ENCODE peak calls at places on chromosomes 1 and 21, in nine cellular contexts. A is A549, J is erythroblast, W is thyroid gland, U is K562, M is right lobe of liver, B is adrenal gland, G is transverse colon, R is uterus. K is an unnamed sample.

GRCh38 chr1:41261926-41262618 is 20.0 kb upstream of the SCMH1 start:
- DNase-seq in R (no peak), B (no peak), M (no peak), G (no peak), A (no peak), J (no peak), W (no peak), U (no peak), K (no peak)

GRCh38 chr1:171800342-171800741 is 18.9 kb downstream of the METTL13 start:
- DNase-seq in R (no peak), J (peak), U (no peak), M (no peak), B (no peak), G (no peak), A (no peak), W (no peak), K (no peak)

GRCh38 chr1:36162680-36163079 is 6.7 kb downstream of the MAP7D1 start:
- DNase-seq in G (no peak), A (no peak), J (peak), U (no peak), B (no peak), R (no peak), W (no peak), M (no peak), K (no peak)

GRCh38 chr1:98098473-98098872 is 177.6 kb upstream of the DPYD start:
- DNase-seq in J (no peak), A (no peak), B (no peak), R (no peak), U (no peak), M (no peak), W (no peak), G (no peak), K (no peak)

GRCh38 chr21:40976198-40977114 is 129.5 kb upstream of the DSCAM start:
- DNase-seq in W (no peak), M (no peak), R (no peak), A (no peak), J (no peak), G (no peak), U (no peak), B (no peak), K (no peak)

GRCh38 chr1:84861516-84861915 is 31.5 kb downstream of the LPAR3 start:
- DNase-seq in W (no peak), A (no peak), J (no peak), B (no peak), G (no peak), R (no peak), U (no peak), M (no peak), K (no peak)

GRCh38 chr1:107286125-107286524 is 145.3 kb downstream of the NTNG1 start:
- DNase-seq in G (no peak), J (no peak), W (no peak), B (no peak), A (no peak), R (no peak), M (no peak), U (no peak), K (no peak)

GRCh38 chr1:9494936-9495758 is 44.1 kb upstream of the SLC25A33 start:
- DNase-seq in M (peak), U (peak), W (peak), G (peak), B (peak), J (peak), A (peak), R (peak), K (peak)

GRCh38 chr1:214165850-214166374 is 115.0 kb upstream of the SMYD2 start:
- DNase-seq in B (no peak), M (no peak), A (no peak), W (no peak), R (no peak), U (no peak), G (no peak), J (no peak), K (no peak)

GRCh38 chr1:205440476-205441317 is 15.1 kb downstream of the BLACAT1 start:
- DNase-seq in J (no peak), M (no peak), R (peak), W (peak), G (peak), U (peak), A (peak), B (no peak), K (peak)

GRCh38 chr1:170162385-170163226 is 16.8 kb downstream of the NTMT2 start:
- DNase-seq in G (no peak), U (no peak), R (peak), W (no peak), A (no peak), J (no peak), B (no peak), M (no peak), K (peak)

GRCh38 chr1:18918417-18918816 is 16.1 kb upstream of the ALDH4A1 start:
- DNase-seq in B (no peak), M (no peak), G (no peak), J (no peak), U (no peak), A (no peak), R (no peak), W (no peak), K (no peak)

GRCh38 chr1:111507411-111508201 is 4.2 kb upstream of the ADORA3 start:
- DNase-seq in W (peak), M (peak), G (peak), U (peak), R (peak), B (peak), J (peak), A (no peak), K (peak)

GRCh38 chr1:57831624-57832023 is 407.8 kb upstream of the DAB1 start:
- DNase-seq in M (no peak), R (no peak), U (no peak), G (no peak), J (no peak), W (no peak), B (no peak), A (peak), K (peak)

GRCh38 chr1:32627596-32628162 is 22.7 kb downstream of the ZBTB8OS start:
- DNase-seq in W (no peak), U (no peak), G (peak), J (no peak), B (no peak), R (no peak), A (no peak), M (no peak), K (no peak)

GRCh38 chr1:74858136-74858535 is 125.2 kb downstream of the TYW3 start:
- DNase-seq in M (no peak), W (no peak), J (no peak), B (no peak), U (no peak), R (no peak), G (no peak), A (no peak), K (no peak)

GRCh38 chr1:59350521-59350920 is 53.6 kb downstream of the FGGY start:
- DNase-seq in W (no peak), M (no peak), J (no peak), G (no peak), B (no peak), A (no peak), R (no peak), U (no peak), K (no peak)

GRCh38 chr1:215529111-215529510 is 38.0 kb upstream of the KCTD3 start:
- DNase-seq in G (no peak), W (no peak), B (no peak), U (no peak), A (no peak), M (no peak), R (no peak), J (no peak), K (no peak)

GRCh38 chr1:40143891-40144575 is 17.2 kb upstream of the RLF start:
- DNase-seq in M (no peak), W (peak), B (peak), A (peak), J (peak), R (peak), G (peak), U (peak), K (peak)

GRCh38 chr1:177255411-177255810 is 84.7 kb downstream of the BRINP2 start:
- DNase-seq in M (no peak), B (no peak), R (no peak), J (no peak), G (no peak), W (no peak), U (no peak), A (peak), K (no peak)

GRCh38 chr1:69982992-69983391 is 222.4 kb downstream of the LRRC40 start:
- DNase-seq in U (no peak), G (no peak), J (no peak), M (no peak), R (no peak), B (no peak), W (no peak), A (no peak), K (peak)

GRCh38 chr21:41769106-41769505 is 2.3 kb upstream of the RIPK4 start:
- DNase-seq in U (no peak), W (no peak), J (no peak), A (no peak), B (no peak), R (no peak), G (no peak), M (no peak), K (no peak)

GRCh38 chr1:76541618-76542017 is 325.7 kb upstream of the ST6GALNAC5 start:
- DNase-seq in U (no peak), B (no peak), R (no peak), J (no peak), W (no peak), A (no peak), M (no peak), G (no peak), K (no peak)

GRCh38 chr1:204376919-204377799 is 17.4 kb upstream of the PLEKHA6 start:
- DNase-seq in R (no peak), U (no peak), A (peak), M (peak), G (peak), W (no peak), B (no peak), J (no peak), K (no peak)

GRCh38 chr1:204383163-204383904 is 23.6 kb upstream of the PLEKHA6 start:
- DNase-seq in A (no peak), J (peak), B (no peak), M (no peak), G (no peak), U (peak), W (no peak), R (no peak), K (no peak)

GRCh38 chr1:204380293-204380831 is 20.6 kb upstream of the PLEKHA6 start:
- DNase-seq in U (no peak), M (no peak), A (no peak), W (no peak), R (no peak), J (no peak), B (no peak), G (no peak), K (no peak)

GRCh38 chr1:204382714-204383083 is 23.0 kb upstream of the PLEKHA6 start:
- DNase-seq in A (no peak), J (no peak), U (no peak), M (no peak), B (no peak), R (no peak), W (no peak), G (no peak), K (no peak)

GRCh38 chr1:204377800-204378608 is 18.3 kb upstream of the PLEKHA6 start:
- DNase-seq in U (peak), M (peak), A (peak), J (no peak), W (peak), G (peak), R (no peak), B (no peak), K (peak)
- TF ChIP-seq POLR2A in U (no peak), M (peak), A (peak), J (no peak), W (no peak), G (peak), R (no peak), B (no peak), K (no peak)

GRCh38 chr1:218459450-218459849 is 114.3 kb downstream of the TGFB2 start:
- DNase-seq in W (no peak), U (no peak), M (no peak), B (no peak), J (no peak), R (no peak), A (no peak), G (no peak), K (no peak)
- TF ChIP-seq POLR2A in W (no peak), U (no peak), M (no peak), B (no peak), J (no peak), R (no peak), A (no peak), G (no peak), K (no peak)

GRCh38 chr1:228139931-228140723 is at the start of gene GUK1:
- DNase-seq in G (peak), B (peak), J (peak), R (peak), W (peak), A (peak), M (peak), U (peak), K (peak)
- TF ChIP-seq POLR2A in G (peak), B (peak), J (peak), R (peak), W (peak), A (peak), M (peak), U (peak), K (peak)

GRCh38 chr1:68232354-68233148 is at the start of gene WLS:
- DNase-seq in A (peak), U (no peak), G (peak), B (peak), M (peak), J (no peak), W (peak), R (peak), K (peak)
- TF ChIP-seq POLR2A in A (no peak), U (no peak), G (peak), B (peak), M (peak), J (no peak), W (no peak), R (peak), K (peak)

DNA sequence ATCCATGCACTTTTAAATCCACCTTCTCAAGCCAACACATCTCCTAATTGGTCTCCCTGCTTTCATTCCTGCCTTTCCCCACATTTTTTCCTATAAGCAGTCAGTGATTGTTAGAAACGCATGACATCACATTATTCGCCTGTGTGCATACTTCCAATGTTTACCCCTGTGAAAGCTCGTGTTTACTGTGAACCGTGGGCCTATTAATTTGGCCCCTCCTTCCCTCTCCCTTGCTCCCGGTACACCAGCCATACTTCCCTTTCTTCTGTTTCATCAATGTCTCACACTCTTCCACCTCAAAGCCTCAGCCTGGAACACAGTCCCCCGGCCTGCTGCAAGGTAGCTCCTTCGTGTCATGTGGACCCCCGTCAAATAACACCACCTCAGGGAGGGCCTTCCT is 9.1 kb downstream of the MTOR start:
- DNase-seq in G (no peak), R (no peak), U (peak), A (no peak), B (no peak), M (no peak), W (no peak), J (no peak), K (no peak)
- TF ChIP-seq POLR2A in G (no peak), R (no peak), U (no peak), A (no peak), B (no peak), M (no peak), W (no peak), J (no peak), K (no peak)

K was measured in H54.